ENCODE peak calls at places on chromosomes 6 and 20, in seven cellular contexts. Z, B, O, K, P, V and X are unnamed samples.

GRCh38 chr20:19122395-19122794 is 90.0 kb upstream of the SLC24A3 start:
- DNase-seq in Z (no peak), B (no peak), O (no peak), K (no peak), P (no peak), V (no peak), X (no peak)

GRCh38 chr6:157555795-157556645 is 175.0 kb downstream of the ZDHHC14 start:
- DNase-seq in Z (no peak), B (no peak), O (no peak), K (no peak), P (no peak), V (no peak), X (no peak)

GRCh38 chr6:3965071-3965718 is 113.7 kb downstream of the FAM217A start:
- DNase-seq in Z (no peak), B (peak; percentile 47), O (peak; percentile 61), K (no peak), P (no peak), V (no peak), X (no peak)

GRCh38 chr6:39835856-39836442 is 43.8 kb downstream of the DAAM2 start:
- DNase-seq in Z (no peak), B (peak; percentile 13), O (peak; percentile 95), K (no peak), P (no peak), V (no peak), X (no peak)

GRCh38 chr6:150159757-150160156 is 16.9 kb downstream of the PPP1R14C start:
- DNase-seq in Z (no peak), B (no peak), O (no peak), K (no peak), P (no peak), V (no peak), X (no peak)

GRCh38 chr20:8432435-8433148 is 300.5 kb downstream of the PLCB1 start:
- DNase-seq in Z (no peak), B (no peak), O (peak; percentile 46), K (no peak), P (no peak), V (no peak), X (no peak)

GRCh38 chr20:14304466-14304865 is 32.9 kb downstream of the FLRT3 start:
- DNase-seq in Z (no peak), B (no peak), O (no peak), K (no peak), P (no peak), V (no peak), X (no peak)

GRCh38 chr6:35691027-35691824 is 2.5 kb upstream of the FKBP5 start:
- DNase-seq in Z (peak; percentile 89), B (no peak), O (peak; percentile 31), K (no peak), P (no peak), V (no peak), X (peak; percentile 86)

GRCh38 chr20:856361-856775 is 22.9 kb downstream of the FAM110A start:
- DNase-seq in Z (no peak), B (peak; percentile 94), O (peak; percentile 82), K (no peak), P (no peak), V (peak; percentile 31), X (no peak)

GRCh38 chr20:12554416-12554815 is 454.4 kb upstream of the SPTLC3 start:
- DNase-seq in Z (no peak), B (no peak), O (no peak), K (no peak), P (no peak), V (no peak), X (peak; percentile 70)

GRCh38 chr6:659716-660581 is 3.0 kb upstream of the HUS1B start:
- DNase-seq in Z (no peak), B (no peak), O (no peak), K (no peak), P (no peak), V (no peak), X (no peak)

GRCh38 chr6:134830194-134830593 is 119.7 kb downstream of the ALDH8A1 start:
- DNase-seq in Z (no peak), B (no peak), O (no peak), K (no peak), P (no peak), V (no peak), X (no peak)

GRCh38 chr6:108788416-108788815 is 59.8 kb upstream of the ARMC2 start:
- DNase-seq in Z (no peak), B (no peak), O (no peak), K (no peak), P (no peak), V (no peak), X (no peak)

GRCh38 chr20:8940311-8940710 is 128.6 kb upstream of the PLCB4 start:
- DNase-seq in Z (no peak), B (no peak), O (no peak), K (no peak), P (no peak), V (no peak), X (no peak)

GRCh38 chr6:38617856-38618255 is 21.9 kb downstream of the BTBD9 start:
- DNase-seq in Z (no peak), B (no peak), O (no peak), K (no peak), P (no peak), V (no peak), X (no peak)

GRCh38 chr20:37564388-37565133 is 36.9 kb upstream of the BLCAP start:
- DNase-seq in Z (peak; percentile 60), B (peak; percentile 37), O (peak; percentile 38), K (peak; percentile 53), P (peak; percentile 71), V (peak; percentile 33), X (peak; percentile 25)

GRCh38 chr6:113350521-113350920 is 506.6 kb upstream of the MARCKS start:
- DNase-seq in Z (no peak), B (no peak), O (peak; percentile 38), K (no peak), P (no peak), V (no peak), X (no peak)

GRCh38 chr20:53683506-53683905 is 89.9 kb upstream of the ZNF217 start:
- DNase-seq in Z (no peak), B (no peak), O (no peak), K (no peak), P (no peak), V (no peak), X (no peak)

GRCh38 chr6:168699631-168700315 is 258.8 kb downstream of the SMOC2 start:
- DNase-seq in Z (no peak), B (no peak), O (no peak), K (no peak), P (no peak), V (no peak), X (peak; percentile 42)

GRCh38 chr6:71034578-71034977 is 77.7 kb upstream of the B3GAT2 start:
- DNase-seq in Z (no peak), B (no peak), O (no peak), K (no peak), P (no peak), V (no peak), X (no peak)

GRCh38 chr20:45470939-45471338 is 1.4 kb downstream of the WFDC2 start:
- DNase-seq in Z (no peak), B (peak; percentile 18), O (peak; percentile 12), K (no peak), P (no peak), V (no peak), X (no peak)

GRCh38 chr6:47789553-47789952 is 7.7 kb downstream of the OPN5 start:
- DNase-seq in Z (no peak), B (no peak), O (no peak), K (no peak), P (no peak), V (no peak), X (no peak)

GRCh38 chr20:59305898-59306640 is 5.7 kb downstream of the EDN3 start:
- DNase-seq in Z (no peak), B (no peak), O (no peak), K (no peak), P (no peak), V (no peak), X (no peak)

GRCh38 chr20:52004720-52005119 is 186.9 kb downstream of the ZFP64 start:
- DNase-seq in Z (no peak), B (no peak), O (peak; percentile 39), K (no peak), P (no peak), V (no peak), X (no peak)

GRCh38 chr6:13611715-13612114 is 3.4 kb upstream of the NOL7 start:
- DNase-seq in Z (no peak), B (no peak), O (no peak), K (no peak), P (no peak), V (no peak), X (no peak)